ENCODE peak calls at places on chromosomes 13 and 19, in eight cellular contexts. D is cardiac muscle cell, H is GM23338, Y is A549, O is coronary artery, U is kidney, A is pancreas, M is stomach. S is an unnamed sample.

GRCh38 chr19:14375055-14375581 is 6.1 kb upstream of the ADGRE5 start:
- DNase-seq in D (no peak), H (no peak), Y (no peak), O (no peak), U (no peak), A (peak), M (peak), S (peak)

GRCh38 chr19:45164577-45165335 is 4.0 kb upstream of the NKPD1 start:
- DNase-seq in D (peak), H (peak), Y (peak), O (no peak), U (peak), A (no peak), M (peak), S (no peak)

GRCh38 chr13:39616087-39616694 is 13.2 kb upstream of the LHFPL6 start:
- DNase-seq in D (peak), H (peak), Y (peak), O (no peak), U (no peak), A (peak), M (no peak), S (no peak)

GRCh38 chr13:48160879-48161278 is 66.0 kb upstream of the MED4 start:
- DNase-seq in D (no peak), H (no peak), Y (peak), O (no peak), U (no peak), A (no peak), M (no peak), S (no peak)

GRCh38 chr19:43820098-43820860 is 6.8 kb upstream of the ZNF283 start:
- DNase-seq in D (no peak), H (peak), Y (peak), O (no peak), U (peak), A (no peak), M (no peak), S (no peak)

GRCh38 chr13:83895994-83896580 is 13.8 kb upstream of the SLITRK1 start:
- DNase-seq in D (no peak), H (no peak), Y (no peak), O (no peak), U (no peak), A (no peak), M (no peak), S (no peak)

GRCh38 chr19:46813570-46814358 is 25.4 kb upstream of the SLC1A5 start:
- DNase-seq in D (no peak), H (no peak), Y (peak), O (peak), U (peak), A (no peak), M (peak), S (no peak)

GRCh38 chr13:109273326-109273751 is 513.0 kb downstream of the IRS2 start:
- DNase-seq in D (no peak), H (no peak), Y (peak), O (no peak), U (no peak), A (no peak), M (no peak), S (no peak)

GRCh38 chr19:48489608-48490216 is 20.5 kb downstream of the CYTH2 start:
- DNase-seq in D (peak), H (peak), Y (peak), O (no peak), U (peak), A (peak), M (peak), S (peak)

GRCh38 chr13:27001705-27002104 is 169.9 kb downstream of the USP12 start:
- DNase-seq in D (no peak), H (no peak), Y (no peak), O (no peak), U (no peak), A (no peak), M (no peak), S (no peak)

GRCh38 chr19:7415163-7415856 is 66.6 kb downstream of the ARHGEF18 start:
- DNase-seq in D (no peak), H (peak), Y (peak), O (no peak), U (peak), A (peak), M (peak), S (no peak)

GRCh38 chr19:38388310-38389100 is at the start of gene SPRED3:
- DNase-seq in D (peak), H (peak), Y (peak), O (no peak), U (peak), A (peak), M (peak), S (no peak)

GRCh38 chr19:38389957-38390924 is 1.7 kb downstream of the SPRED3 start:
- DNase-seq in D (no peak), H (no peak), Y (no peak), O (no peak), U (no peak), A (no peak), M (no peak), S (no peak)

GRCh38 chr19:38387550-38388309 is at the start of gene GGN:
- DNase-seq in D (peak), H (peak), Y (peak), O (peak), U (peak), A (peak), M (peak), S (peak)

GRCh38 chr19:38386968-38387549 is 775 bp downstream of the GGN start:
- DNase-seq in D (peak), H (no peak), Y (no peak), O (no peak), U (no peak), A (no peak), M (no peak), S (no peak)

DNA sequence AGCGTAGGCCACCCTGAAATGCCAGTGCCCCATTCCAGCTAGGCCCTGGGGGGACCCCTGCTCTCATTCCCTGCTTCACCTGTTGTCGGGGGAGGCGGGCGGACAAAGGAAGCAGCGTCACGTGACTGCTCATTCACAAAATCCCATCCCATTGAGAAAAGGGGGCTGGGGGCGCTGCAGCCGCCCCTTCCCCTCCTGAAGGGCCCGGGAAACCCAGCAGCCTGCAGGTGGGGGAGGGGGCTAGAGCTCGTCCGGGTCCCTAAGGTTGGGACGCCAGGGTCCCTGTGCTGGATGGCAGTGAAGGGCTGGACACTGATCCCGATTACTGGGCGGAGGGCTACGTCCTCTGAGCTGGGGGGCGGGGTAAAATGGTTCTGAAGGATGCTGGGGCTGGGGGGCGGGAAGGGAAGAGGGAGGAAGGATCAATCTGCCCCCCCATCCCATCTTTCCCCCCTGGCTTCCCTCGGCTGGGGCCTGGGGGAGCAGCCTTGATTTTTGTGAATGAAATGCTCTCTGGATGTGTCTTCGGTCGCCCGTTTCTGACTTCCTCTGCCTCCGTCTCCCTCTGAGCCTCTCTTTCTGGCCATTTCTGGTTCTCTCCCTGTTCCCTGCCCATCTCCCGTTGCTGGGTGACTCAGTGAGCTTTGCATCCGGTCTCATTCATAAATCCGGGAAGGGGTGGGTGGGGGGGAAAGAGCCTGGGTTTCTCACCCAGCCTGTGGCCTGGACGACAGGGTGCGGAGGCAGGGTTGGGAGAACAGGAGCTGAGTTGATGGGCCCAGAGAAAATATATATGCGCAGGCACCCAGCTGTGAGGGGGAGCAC is 816 bp downstream of the SPRED3 start:
- DNase-seq in D (peak), H (peak), Y (peak), O (no peak), U (no peak), A (no peak), M (no peak), S (peak)
- H3K27ac ChIP-seq in D (no peak), H (peak), Y (peak), O (peak), U (no peak), A (no peak), M (peak), S (peak)

GRCh38 chr19:29075149-29075548 is 137.8 kb downstream of the UQCRFS1 start:
- DNase-seq in D (no peak), H (no peak), Y (no peak), O (no peak), U (peak), A (no peak), M (no peak), S (no peak)
- H3K27ac ChIP-seq in D (no peak), H (no peak), Y (no peak), O (no peak), U (no peak), A (no peak), M (no peak), S (no peak)

GRCh38 chr19:1155352-1156304 is 18.4 kb downstream of the SBNO2 start:
- DNase-seq in D (no peak), H (no peak), Y (peak), O (no peak), U (no peak), A (no peak), M (no peak), S (no peak)

GRCh38 chr19:1157931-1158884 is 15.9 kb downstream of the SBNO2 start:
- DNase-seq in D (no peak), H (no peak), Y (no peak), O (no peak), U (peak), A (no peak), M (no peak), S (no peak)

GRCh38 chr19:1154731-1155351 is 19.2 kb downstream of the SBNO2 start:
- DNase-seq in D (no peak), H (no peak), Y (peak), O (peak), U (peak), A (peak), M (peak), S (no peak)

GRCh38 chr19:1156830-1157615 is 17.0 kb downstream of the SBNO2 start:
- DNase-seq in D (no peak), H (no peak), Y (no peak), O (no peak), U (peak), A (no peak), M (no peak), S (no peak)

GRCh38 chr19:1156305-1156801 is 17.7 kb downstream of the SBNO2 start:
- DNase-seq in D (no peak), H (no peak), Y (peak), O (no peak), U (peak), A (no peak), M (no peak), S (no peak)
- H3K27ac ChIP-seq in D (peak), H (no peak), Y (peak), O (peak), U (peak), A (no peak), M (peak), S (no peak)

GRCh38 chr13:32731576-32731975 is 145.3 kb downstream of the PDS5B start:
- DNase-seq in D (no peak), H (no peak), Y (peak), O (no peak), U (no peak), A (no peak), M (no peak), S (no peak)

GRCh38 chr13:32733685-32734084 is 147.4 kb downstream of the PDS5B start:
- DNase-seq in D (no peak), H (no peak), Y (no peak), O (no peak), U (no peak), A (no peak), M (no peak), S (no peak)

GRCh38 chr13:32734511-32734910 is 148.3 kb downstream of the PDS5B start:
- DNase-seq in D (peak), H (no peak), Y (peak), O (no peak), U (no peak), A (peak), M (no peak), S (no peak)

GRCh38 chr13:32728327-32728726 is 142.1 kb downstream of the PDS5B start:
- DNase-seq in D (no peak), H (peak), Y (no peak), O (no peak), U (no peak), A (no peak), M (no peak), S (no peak)

GRCh38 chr13:32731074-32731473 is 144.8 kb downstream of the PDS5B start:
- DNase-seq in D (no peak), H (no peak), Y (no peak), O (no peak), U (no peak), A (no peak), M (no peak), S (no peak)
- H3K27ac ChIP-seq in D (no peak), H (no peak), Y (no peak), O (no peak), U (no peak), A (no peak), M (no peak), S (no peak)

DNA sequence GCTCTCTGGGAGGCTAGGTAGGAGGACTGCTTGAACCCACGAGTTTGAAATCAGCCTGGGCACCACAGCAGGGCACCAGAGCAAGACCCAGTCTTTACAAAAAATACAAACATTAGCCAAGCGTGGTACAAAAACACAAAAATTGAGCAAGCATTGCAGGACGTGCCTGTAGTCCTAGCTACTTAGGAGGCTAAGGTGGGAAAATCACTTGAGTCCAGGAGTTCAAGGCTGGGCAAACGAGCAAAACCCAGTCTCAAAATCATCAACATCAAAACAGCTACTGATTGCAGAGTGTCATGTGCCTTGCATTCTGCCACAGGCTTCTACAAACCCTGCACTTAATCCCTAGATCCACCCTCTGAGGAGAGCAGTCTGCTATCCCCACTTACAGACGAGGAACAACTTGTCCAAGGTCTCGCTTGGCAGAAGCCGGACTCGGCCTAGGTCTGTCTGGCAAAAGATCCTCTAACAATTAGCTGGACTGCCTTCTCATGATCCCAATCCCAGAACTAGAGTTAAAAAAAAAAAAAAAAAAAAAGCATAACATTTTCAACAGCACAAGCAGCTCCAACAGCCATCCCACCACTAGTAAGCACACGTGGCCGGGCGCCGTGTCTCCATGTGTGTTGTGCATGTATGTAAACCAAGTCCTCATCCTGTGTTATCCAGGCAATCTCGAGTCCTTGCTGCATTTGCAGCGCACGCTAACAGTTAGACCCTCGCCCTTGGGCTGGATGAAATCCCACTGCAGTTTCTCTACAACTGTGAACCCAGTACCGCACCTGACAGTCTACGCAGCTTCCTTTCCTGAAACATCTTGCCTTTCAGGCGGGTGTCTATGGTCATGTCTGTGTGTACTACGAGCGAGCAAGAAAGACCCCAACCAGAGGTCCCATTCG is 2.0 kb downstream of the PPP6R1 start:
- DNase-seq in D (no peak), H (no peak), Y (no peak), O (no peak), U (no peak), A (no peak), M (no peak), S (no peak)
- H3K27ac ChIP-seq in D (no peak), H (no peak), Y (no peak), O (no peak), U (no peak), A (no peak), M (peak), S (peak)

GRCh38 chr19:29588095-29588494 is 18.0 kb upstream of the POP4 start:
- DNase-seq in D (no peak), H (no peak), Y (no peak), O (no peak), U (no peak), A (no peak), M (no peak), S (no peak)
- H3K27ac ChIP-seq in D (no peak), H (no peak), Y (no peak), O (no peak), U (no peak), A (no peak), M (no peak), S (no peak)

GRCh38 chr19:2724148-2724557 is 3.0 kb upstream of the DIRAS1 start:
- DNase-seq in D (no peak), H (peak), Y (no peak), O (peak), U (no peak), A (no peak), M (no peak), S (no peak)

GRCh38 chr19:2722541-2723344 is 1.6 kb upstream of the DIRAS1 start:
- DNase-seq in D (peak), H (peak), Y (peak), O (peak), U (peak), A (peak), M (peak), S (peak)

GRCh38 chr19:2721570-2722540 is 683 bp upstream of the DIRAS1 start:
- DNase-seq in D (no peak), H (peak), Y (no peak), O (no peak), U (peak), A (no peak), M (no peak), S (no peak)

GRCh38 chr19:2723747-2724146 is 2.6 kb upstream of the DIRAS1 start:
- DNase-seq in D (no peak), H (no peak), Y (no peak), O (no peak), U (no peak), A (no peak), M (no peak), S (no peak)

GRCh38 chr19:2723345-2723715 is 2.2 kb upstream of the DIRAS1 start:
- DNase-seq in D (no peak), H (no peak), Y (no peak), O (no peak), U (no peak), A (no peak), M (no peak), S (no peak)
- H3K27ac ChIP-seq in D (no peak), H (no peak), Y (peak), O (peak), U (peak), A (no peak), M (peak), S (peak)

GRCh38 chr13:19661561-19661960 is 28.1 kb downstream of the MPHOSPH8 start:
- DNase-seq in D (no peak), H (no peak), Y (no peak), O (no peak), U (no peak), A (no peak), M (no peak), S (no peak)
- H3K27ac ChIP-seq in D (no peak), H (no peak), Y (no peak), O (no peak), U (no peak), A (no peak), M (no peak), S (no peak)

S was measured in substantia nigra.